ENCODE peak calls at places on chromosomes 11 and 22, in seven cellular contexts. R, M, E, S, T, P and K are unnamed samples.

GRCh38 chr11:47545298-47545697 is 7.6 kb downstream of the CELF1 start:
- DNase-seq in R (no peak), M (no peak), E (no peak), S (no peak), T (no peak), P (no peak), K (no peak)

GRCh38 chr22:44488354-44488753 is 9.7 kb downstream of the RTL6 start:
- DNase-seq in R (no peak), M (no peak), E (no peak), S (no peak), T (no peak), P (no peak), K (no peak)

GRCh38 chr11:63768232-63769043 is at the start of gene ZFTA:
- DNase-seq in R (peak; percentile 70), M (peak; percentile 81), E (peak; percentile 85), S (peak; percentile 51), T (peak; percentile 61), P (peak; percentile 66), K (peak; percentile 49)

GRCh38 chr11:9858822-9859221 is 194.9 kb downstream of the SWAP70 start:
- DNase-seq in R (peak; percentile 33), M (no peak), E (no peak), S (peak; percentile 32), T (no peak), P (no peak), K (no peak)

GRCh38 chr11:5203366-5203765 is 2.9 kb upstream of the OR51V1 start:
- DNase-seq in R (no peak), M (no peak), E (no peak), S (no peak), T (no peak), P (no peak), K (no peak)

GRCh38 chr11:441418-442274 is at the start of gene ANO9:
- DNase-seq in R (no peak), M (peak; percentile 76), E (no peak), S (no peak), T (peak; percentile 81), P (no peak), K (peak; percentile 39)

GRCh38 chr11:85628771-85629341 is 463 bp downstream of the TMEM126B start:
- DNase-seq in R (no peak), M (no peak), E (no peak), S (no peak), T (no peak), P (no peak), K (no peak)

GRCh38 chr11:126695293-126695692 is 305.3 kb downstream of the KIRREL3 start:
- DNase-seq in R (no peak), M (no peak), E (no peak), S (peak; percentile 10), T (no peak), P (no peak), K (no peak)

GRCh38 chr11:77094841-77095365 is 7.7 kb upstream of the OMP start:
- DNase-seq in R (no peak), M (no peak), E (peak; percentile 58), S (no peak), T (no peak), P (peak; percentile 6), K (no peak)

GRCh38 chr11:34185926-34186841 is 80.8 kb downstream of the NAT10 start:
- DNase-seq in R (peak; percentile 20), M (no peak), E (no peak), S (no peak), T (no peak), P (no peak), K (no peak)

GRCh38 chr22:49565516-49565855 is 262.2 kb downstream of the BRD1 start:
- DNase-seq in R (no peak), M (no peak), E (no peak), S (no peak), T (no peak), P (no peak), K (no peak)

GRCh38 chr11:118213774-118214173 is 11.0 kb downstream of the JAML start:
- DNase-seq in R (no peak), M (no peak), E (no peak), S (no peak), T (no peak), P (no peak), K (no peak)
- H3K27ac ChIP-seq in R (no peak overlapping the region), M (no peak overlapping the region), E (no peak overlapping the region), S (no peak overlapping the region), T (no peak overlapping the region), P (peak overlapping the region; percentile 21), K (no peak overlapping the region)

GRCh38 chr22:29194269-29194668 is 11.4 kb upstream of the EMID1 start:
- DNase-seq in R (no peak), M (no peak), E (no peak), S (no peak), T (no peak), P (no peak), K (no peak)
- TF ChIP-seq CTCF in R (no peak), M (no peak), E (no peak), S (no peak), T (no peak), P (no peak), K (no peak)

GRCh38 chr22:47692811-47693210 is 930.4 kb downstream of the TBC1D22A start:
- DNase-seq in R (no peak), M (no peak), E (no peak), S (no peak), T (no peak), P (no peak), K (no peak)

GRCh38 chr22:47690586-47690985 is 928.1 kb downstream of the TBC1D22A start:
- DNase-seq in R (no peak), M (no peak), E (no peak), S (no peak), T (no peak), P (no peak), K (no peak)

GRCh38 chr22:47693606-47694005 is 931.2 kb downstream of the TBC1D22A start:
- DNase-seq in R (no peak), M (no peak), E (no peak), S (no peak), T (no peak), P (no peak), K (no peak)

GRCh38 chr22:47690166-47690565 is 927.7 kb downstream of the TBC1D22A start:
- DNase-seq in R (no peak), M (no peak), E (no peak), S (no peak), T (no peak), P (no peak), K (no peak)

GRCh38 chr22:47691152-47691895 is 928.9 kb downstream of the TBC1D22A start:
- DNase-seq in R (no peak), M (no peak), E (no peak), S (no peak), T (no peak), P (no peak), K (no peak)
- H3K9me3 ChIP-seq in R (no peaks in the 10 kb centered on the region), M (no peaks in the 10 kb centered on the region), E (no peaks in the 10 kb centered on the region), S (no peaks in the 10 kb centered on the region), T (no peaks in the 10 kb centered on the region), P (no peaks in the 10 kb centered on the region), K (no peaks in the 10 kb centered on the region)

GRCh38 chr11:1501421-1502167 is 15.0 kb upstream of the MOB2 start:
- DNase-seq in R (no peak), M (no peak), E (peak; percentile 67), S (no peak), T (no peak), P (peak; percentile 10), K (no peak)
- H3K27ac ChIP-seq in R (no peak overlapping the region), M (no peak overlapping the region), E (no peak overlapping the region), S (no peak overlapping the region), T (no peak overlapping the region), P (no peak overlapping the region), K (no peak overlapping the region)

GRCh38 chr11:27864046-27865025 is 164.1 kb upstream of the BDNF start:
- DNase-seq in R (no peak), M (no peak), E (no peak), S (no peak), T (no peak), P (no peak), K (no peak)
- TF ChIP-seq CTCF in R (no peak), M (no peak), E (no peak), S (no peak), T (no peak), P (no peak), K (no peak)

DNA sequence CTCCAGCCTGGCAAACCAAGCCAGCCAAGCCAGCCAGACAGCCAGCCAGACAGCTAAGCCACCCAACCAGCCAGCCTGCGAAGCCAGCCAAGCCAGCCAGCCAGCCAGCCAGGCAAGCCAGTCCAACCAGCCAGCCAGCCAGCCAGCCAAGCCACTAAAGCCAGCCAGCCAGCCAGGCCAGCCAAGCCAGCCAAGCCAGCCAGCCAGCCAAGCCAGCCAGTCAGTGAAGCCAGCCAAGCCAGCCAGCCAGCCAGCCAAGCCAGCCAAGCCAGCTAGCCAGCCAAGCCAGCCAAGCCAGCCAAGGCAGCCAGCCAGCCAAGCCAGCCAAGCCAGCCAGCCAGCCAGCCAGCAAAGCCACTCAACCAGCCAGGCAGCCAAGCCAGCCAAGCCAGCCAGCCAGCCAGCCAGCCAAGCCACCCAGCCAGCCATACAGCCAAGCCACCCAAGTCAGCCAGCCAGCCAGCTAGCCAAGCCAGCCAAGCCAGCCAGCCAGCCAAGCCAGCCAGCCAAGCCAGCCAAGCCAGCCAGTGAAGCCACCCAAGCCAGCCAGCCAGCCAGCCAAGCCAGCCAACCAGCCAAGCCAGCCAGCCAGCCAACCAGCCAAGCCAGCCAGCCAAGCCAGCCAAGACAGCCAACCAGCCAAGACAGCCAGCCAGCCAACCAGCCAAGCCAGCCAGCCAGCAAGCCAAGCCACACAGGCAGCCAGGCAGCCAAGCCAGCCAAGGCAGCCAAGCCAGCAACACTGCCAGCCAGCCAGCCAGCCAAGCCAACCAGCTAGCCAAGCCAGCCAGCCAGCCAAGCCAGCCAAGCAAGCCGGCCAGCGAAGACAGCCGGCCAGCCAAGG is 29.7 kb downstream of the CCT8L2 start:
- DNase-seq in R (no peak), M (no peak), E (no peak), S (no peak), T (no peak), P (no peak), K (no peak)
- H3K9me3 ChIP-seq in R (no peaks in the 10 kb centered on the region), M (no peaks in the 10 kb centered on the region), E (no peaks in the 10 kb centered on the region), S (no peaks in the 10 kb centered on the region), T (no peaks in the 10 kb centered on the region), P (no peaks in the 10 kb centered on the region), K (no peaks in the 10 kb centered on the region)

DNA sequence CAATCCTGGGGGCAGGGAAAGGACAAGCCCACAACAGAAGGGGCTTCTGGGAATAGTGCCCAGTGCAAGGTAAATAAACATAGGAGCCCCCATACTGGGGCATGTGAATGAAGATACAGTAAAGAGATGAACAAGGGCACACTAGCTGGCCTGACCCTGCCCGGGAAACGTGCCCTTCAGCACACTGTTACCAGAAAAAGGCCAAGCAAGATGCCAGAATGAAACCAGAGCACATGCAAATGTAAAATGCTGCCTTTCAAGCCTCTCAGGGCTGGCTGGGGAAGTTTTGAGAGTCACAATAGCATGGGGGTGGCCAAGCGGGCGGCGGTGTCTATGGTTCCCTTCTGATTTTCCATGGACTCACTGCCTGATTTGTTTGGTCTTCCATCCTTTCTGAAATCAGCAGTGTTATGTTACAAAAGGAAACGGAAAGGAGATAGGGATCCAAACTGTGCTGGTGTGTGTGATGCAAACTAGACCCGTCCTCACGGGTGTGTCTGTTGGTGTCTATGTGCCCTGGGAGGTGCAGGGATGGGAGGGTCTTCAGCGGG is 18.8 kb upstream of the SUSD2 start:
- DNase-seq in R (no peak), M (no peak), E (no peak), S (no peak), T (no peak), P (no peak), K (no peak)
- H3K27ac ChIP-seq in R (no peak overlapping the region), M (no peak overlapping the region), E (peak overlapping the region; percentile 91), S (no peak overlapping the region), T (peak overlapping the region; percentile 86), P (no peak overlapping the region), K (peak overlapping the region; percentile 35)

GRCh38 chr11:69644071-69644961 is 3.4 kb downstream of the CCND1 start:
- DNase-seq in R (peak; percentile 93), M (no peak), E (peak; percentile 89), S (peak; percentile 79), T (peak; percentile 87), P (peak; percentile 64), K (no peak)
- TF ChIP-seq CTCF in R (peak; percentile 36), M (no peak), E (peak; percentile 47), S (peak; percentile 27), T (no peak), P (no peak), K (no peak)